ENCODE peak calls at places on chromosomes 12 and 14, in seven cellular contexts. One of them, this sample, is unnamed.
A peak's percentile ranks its signal among the peaks of the same experiment; 100 is the strongest.

GRCh38 chr12:98352218-98352811 is 163.1 kb upstream of the TMPO start:
- DNase-seq in T-cell: no peak
- DNase-seq in amygdala: no peak
- DNase-seq in germinal center: no peak
- DNase-seq in right lobe of liver: no peak
- DNase-seq in NCI-H1092 treated with DMSO at 0.1 percent for 48 hours: no peak
- DNase-seq in T-helper 1 cell: no peak
- DNase-seq in this sample: peak; percentile 92

GRCh38 chr12:32134144-32134888 is 27.7 kb downstream of the BICD1 start:
- DNase-seq in T-cell: no peak
- DNase-seq in amygdala: no peak
- DNase-seq in germinal center: peak; percentile 26
- DNase-seq in right lobe of liver: no peak
- DNase-seq in NCI-H1092 treated with DMSO at 0.1 percent for 48 hours: no peak
- DNase-seq in T-helper 1 cell: no peak
- DNase-seq in this sample: peak; percentile 60

GRCh38 chr14:101819251-101819990 is 57.9 kb downstream of the PPP2R5C start:
- DNase-seq in T-cell: peak; percentile 80
- DNase-seq in amygdala: no peak
- DNase-seq in germinal center: no peak
- DNase-seq in right lobe of liver: no peak
- DNase-seq in NCI-H1092 treated with DMSO at 0.1 percent for 48 hours: no peak
- DNase-seq in T-helper 1 cell: peak; percentile 64
- DNase-seq in this sample: no peak

GRCh38 chr14:64692597-64693350 is 11.4 kb upstream of the PLEKHG3 start:
- DNase-seq in T-cell: no peak
- DNase-seq in amygdala: no peak
- DNase-seq in germinal center: no peak
- DNase-seq in right lobe of liver: no peak
- DNase-seq in NCI-H1092 treated with DMSO at 0.1 percent for 48 hours: no peak
- DNase-seq in T-helper 1 cell: no peak
- DNase-seq in this sample: no peak

GRCh38 chr12:98440165-98440581 is 75.2 kb upstream of the TMPO start:
- DNase-seq in T-cell: no peak
- DNase-seq in amygdala: no peak
- DNase-seq in germinal center: no peak
- DNase-seq in right lobe of liver: no peak
- DNase-seq in NCI-H1092 treated with DMSO at 0.1 percent for 48 hours: no peak
- DNase-seq in T-helper 1 cell: no peak
- DNase-seq in this sample: peak; percentile 83

GRCh38 chr14:70881549-70882174 is 25.6 kb upstream of the PCNX1 start:
- DNase-seq in T-cell: no peak
- DNase-seq in amygdala: no peak
- DNase-seq in germinal center: no peak
- DNase-seq in right lobe of liver: no peak
- DNase-seq in NCI-H1092 treated with DMSO at 0.1 percent for 48 hours: no peak
- DNase-seq in T-helper 1 cell: no peak
- DNase-seq in this sample: no peak

GRCh38 chr14:32711103-32711680 is 227.5 kb upstream of the NPAS3 start:
- DNase-seq in T-cell: no peak
- DNase-seq in amygdala: no peak
- DNase-seq in germinal center: peak; percentile 8
- DNase-seq in right lobe of liver: no peak
- DNase-seq in NCI-H1092 treated with DMSO at 0.1 percent for 48 hours: peak; percentile 79
- DNase-seq in T-helper 1 cell: no peak
- DNase-seq in this sample: peak; percentile 59

GRCh38 chr12:131242741-131243496 is 289.2 kb downstream of the ADGRD1 start:
- DNase-seq in T-cell: no peak
- DNase-seq in amygdala: no peak
- DNase-seq in germinal center: no peak
- DNase-seq in right lobe of liver: peak; percentile 9
- DNase-seq in NCI-H1092 treated with DMSO at 0.1 percent for 48 hours: peak; percentile 19
- DNase-seq in T-helper 1 cell: no peak
- DNase-seq in this sample: no peak

GRCh38 chr12:87253157-87253556 is 776.0 kb downstream of the C12orf50 start:
- DNase-seq in T-cell: no peak
- DNase-seq in amygdala: no peak
- DNase-seq in germinal center: no peak
- DNase-seq in right lobe of liver: no peak
- DNase-seq in NCI-H1092 treated with DMSO at 0.1 percent for 48 hours: no peak
- DNase-seq in T-helper 1 cell: no peak
- DNase-seq in this sample: peak; percentile 32

GRCh38 chr12:7162691-7163114 is 26.8 kb upstream of the PEX5 start:
- DNase-seq in T-cell: peak; percentile 26
- DNase-seq in amygdala: peak; percentile 16
- DNase-seq in germinal center: no peak
- DNase-seq in right lobe of liver: peak; percentile 76
- DNase-seq in NCI-H1092 treated with DMSO at 0.1 percent for 48 hours: peak; percentile 29
- DNase-seq in T-helper 1 cell: no peak
- DNase-seq in this sample: peak; percentile 34

GRCh38 chr12:70628701-70629480 is 8.3 kb downstream of the PTPRB start:
- DNase-seq in T-cell: no peak
- DNase-seq in amygdala: no peak
- DNase-seq in germinal center: no peak
- DNase-seq in right lobe of liver: no peak
- DNase-seq in NCI-H1092 treated with DMSO at 0.1 percent for 48 hours: no peak
- DNase-seq in T-helper 1 cell: no peak
- DNase-seq in this sample: peak; percentile 62

GRCh38 chr12:52739963-52740362 is 36.6 kb upstream of the KRT77 start:
- DNase-seq in T-cell: no peak
- DNase-seq in amygdala: no peak
- DNase-seq in germinal center: no peak
- DNase-seq in right lobe of liver: no peak
- DNase-seq in NCI-H1092 treated with DMSO at 0.1 percent for 48 hours: peak; percentile 4
- DNase-seq in T-helper 1 cell: no peak
- DNase-seq in this sample: no peak

GRCh38 chr12:14998941-14999340 is 26.1 kb downstream of the PDE6H start:
- DNase-seq in T-cell: no peak
- DNase-seq in amygdala: no peak
- DNase-seq in germinal center: no peak
- DNase-seq in right lobe of liver: no peak
- DNase-seq in NCI-H1092 treated with DMSO at 0.1 percent for 48 hours: no peak
- DNase-seq in T-helper 1 cell: no peak
- DNase-seq in this sample: no peak

GRCh38 chr12:89106950-89107349 is 245.4 kb downstream of the DUSP6 start:
- DNase-seq in T-cell: no peak
- DNase-seq in amygdala: no peak
- DNase-seq in germinal center: no peak
- DNase-seq in right lobe of liver: no peak
- DNase-seq in NCI-H1092 treated with DMSO at 0.1 percent for 48 hours: no peak
- DNase-seq in T-helper 1 cell: no peak
- DNase-seq in this sample: no peak

GRCh38 chr12:25806271-25806670 is 152.2 kb upstream of the RASSF8 start:
- DNase-seq in T-cell: no peak
- DNase-seq in amygdala: no peak
- DNase-seq in germinal center: no peak
- DNase-seq in right lobe of liver: no peak
- DNase-seq in NCI-H1092 treated with DMSO at 0.1 percent for 48 hours: no peak
- DNase-seq in T-helper 1 cell: no peak
- DNase-seq in this sample: no peak

GRCh38 chr12:90065301-90065801 is 356.7 kb upstream of the ATP2B1 start:
- DNase-seq in T-cell: no peak
- DNase-seq in amygdala: no peak
- DNase-seq in germinal center: no peak
- DNase-seq in right lobe of liver: no peak
- DNase-seq in NCI-H1092 treated with DMSO at 0.1 percent for 48 hours: peak; percentile 28
- DNase-seq in T-helper 1 cell: no peak
- DNase-seq in this sample: peak; percentile 62

GRCh38 chr14:100375273-100375962 is 52.3 kb downstream of the SLC25A47 start:
- DNase-seq in T-cell: peak; percentile 38
- DNase-seq in amygdala: no peak
- DNase-seq in germinal center: peak; percentile 36
- DNase-seq in right lobe of liver: peak; percentile 75
- DNase-seq in NCI-H1092 treated with DMSO at 0.1 percent for 48 hours: no peak
- DNase-seq in T-helper 1 cell: no peak
- DNase-seq in this sample: peak; percentile 92

GRCh38 chr14:56514663-56515371 is 64.8 kb upstream of the TMEM260 start:
- DNase-seq in T-cell: no peak
- DNase-seq in amygdala: no peak
- DNase-seq in germinal center: no peak
- DNase-seq in right lobe of liver: no peak
- DNase-seq in NCI-H1092 treated with DMSO at 0.1 percent for 48 hours: no peak
- DNase-seq in T-helper 1 cell: no peak
- DNase-seq in this sample: peak; percentile 12

GRCh38 chr14:71621966-71622365 is 310.3 kb upstream of the RGS6 start:
- DNase-seq in T-cell: no peak
- DNase-seq in amygdala: no peak
- DNase-seq in germinal center: no peak
- DNase-seq in right lobe of liver: no peak
- DNase-seq in NCI-H1092 treated with DMSO at 0.1 percent for 48 hours: no peak
- DNase-seq in T-helper 1 cell: no peak
- DNase-seq in this sample: no peak

GRCh38 chr12:41333988-41334387 is 145.9 kb downstream of the PDZRN4 start:
- DNase-seq in T-cell: no peak
- DNase-seq in amygdala: no peak
- DNase-seq in germinal center: no peak
- DNase-seq in right lobe of liver: no peak
- DNase-seq in NCI-H1092 treated with DMSO at 0.1 percent for 48 hours: no peak
- DNase-seq in T-helper 1 cell: no peak
- DNase-seq in this sample: no peak

GRCh38 chr12:64459388-64460024 is 7.6 kb downstream of the TBK1 start:
- DNase-seq in T-cell: no peak
- DNase-seq in amygdala: no peak
- DNase-seq in germinal center: peak; percentile 8
- DNase-seq in right lobe of liver: no peak
- DNase-seq in NCI-H1092 treated with DMSO at 0.1 percent for 48 hours: no peak
- DNase-seq in T-helper 1 cell: no peak
- DNase-seq in this sample: no peak

GRCh38 chr12:54140958-54141388 is 47.8 kb downstream of the SMUG1 start:
- DNase-seq in T-cell: no peak
- DNase-seq in amygdala: no peak
- DNase-seq in germinal center: no peak
- DNase-seq in right lobe of liver: no peak
- DNase-seq in NCI-H1092 treated with DMSO at 0.1 percent for 48 hours: no peak
- DNase-seq in T-helper 1 cell: no peak
- DNase-seq in this sample: no peak

GRCh38 chr14:51957950-51958349 is 31.4 kb upstream of the RTRAF start:
- DNase-seq in T-cell: no peak
- DNase-seq in amygdala: no peak
- DNase-seq in germinal center: no peak
- DNase-seq in right lobe of liver: no peak
- DNase-seq in NCI-H1092 treated with DMSO at 0.1 percent for 48 hours: no peak
- DNase-seq in T-helper 1 cell: no peak
- DNase-seq in this sample: no peak

GRCh38 chr12:15682826-15683225 is 106.4 kb downstream of the EPS8 start:
- DNase-seq in T-cell: no peak
- DNase-seq in amygdala: no peak
- DNase-seq in germinal center: no peak
- DNase-seq in right lobe of liver: no peak
- DNase-seq in NCI-H1092 treated with DMSO at 0.1 percent for 48 hours: no peak
- DNase-seq in T-helper 1 cell: no peak
- DNase-seq in this sample: no peak

GRCh38 chr14:52844262-52845060 is 53.1 kb upstream of the GNPNAT1 start:
- DNase-seq in T-cell: no peak
- DNase-seq in amygdala: no peak
- DNase-seq in germinal center: no peak
- DNase-seq in right lobe of liver: no peak
- DNase-seq in NCI-H1092 treated with DMSO at 0.1 percent for 48 hours: no peak
- DNase-seq in T-helper 1 cell: no peak
- DNase-seq in this sample: no peak

GRCh38 chr12:81758421-81759214 is 532 bp downstream of the PPFIA2 start:
- DNase-seq in T-cell: no peak
- DNase-seq in amygdala: peak; percentile 27
- DNase-seq in germinal center: no peak
- DNase-seq in right lobe of liver: no peak
- DNase-seq in NCI-H1092 treated with DMSO at 0.1 percent for 48 hours: peak; percentile 49
- DNase-seq in T-helper 1 cell: no peak
- DNase-seq in this sample: no peak

GRCh38 chr12:9869307-9870161 is at the start of gene CLEC2B:
- DNase-seq in T-cell: no peak
- DNase-seq in amygdala: no peak
- DNase-seq in germinal center: no peak
- DNase-seq in right lobe of liver: no peak
- DNase-seq in NCI-H1092 treated with DMSO at 0.1 percent for 48 hours: no peak
- DNase-seq in T-helper 1 cell: no peak
- DNase-seq in this sample: peak; percentile 85

GRCh38 chr12:115640929-115641328 is 636.6 kb downstream of the MED13L start:
- DNase-seq in T-cell: no peak
- DNase-seq in amygdala: no peak
- DNase-seq in germinal center: no peak
- DNase-seq in right lobe of liver: no peak
- DNase-seq in NCI-H1092 treated with DMSO at 0.1 percent for 48 hours: no peak
- DNase-seq in T-helper 1 cell: no peak
- DNase-seq in this sample: no peak

GRCh38 chr12:112354399-112354798 is 27.8 kb downstream of the HECTD4 start:
- DNase-seq in T-cell: no peak
- DNase-seq in amygdala: no peak
- DNase-seq in germinal center: no peak
- DNase-seq in right lobe of liver: no peak
- DNase-seq in NCI-H1092 treated with DMSO at 0.1 percent for 48 hours: no peak
- DNase-seq in T-helper 1 cell: no peak
- DNase-seq in this sample: no peak

GRCh38 chr14:102819176-102819628 is 42.0 kb downstream of the TRAF3 start:
- DNase-seq in T-cell: peak; percentile 23
- DNase-seq in amygdala: no peak
- DNase-seq in germinal center: peak; percentile 41
- DNase-seq in right lobe of liver: no peak
- DNase-seq in NCI-H1092 treated with DMSO at 0.1 percent for 48 hours: no peak
- DNase-seq in T-helper 1 cell: peak; percentile 21
- DNase-seq in this sample: no peak

GRCh38 chr12:8828514-8829127 is 6.2 kb downstream of the A2ML1 start:
- DNase-seq in T-cell: no peak
- DNase-seq in amygdala: no peak
- DNase-seq in germinal center: no peak
- DNase-seq in right lobe of liver: no peak
- DNase-seq in NCI-H1092 treated with DMSO at 0.1 percent for 48 hours: no peak
- DNase-seq in T-helper 1 cell: no peak
- DNase-seq in this sample: no peak

GRCh38 chr12:93645702-93646101 is 31.5 kb upstream of the CRADD start:
- DNase-seq in T-cell: no peak
- DNase-seq in amygdala: no peak
- DNase-seq in germinal center: no peak
- DNase-seq in right lobe of liver: no peak
- DNase-seq in NCI-H1092 treated with DMSO at 0.1 percent for 48 hours: no peak
- DNase-seq in T-helper 1 cell: no peak
- DNase-seq in this sample: peak; percentile 29

GRCh38 chr12:53543539-53543938 is 36.3 kb upstream of the NPFF start:
- DNase-seq in T-cell: peak; percentile 50
- DNase-seq in amygdala: peak; percentile 58
- DNase-seq in germinal center: peak; percentile 68
- DNase-seq in right lobe of liver: no peak
- DNase-seq in NCI-H1092 treated with DMSO at 0.1 percent for 48 hours: peak; percentile 51
- DNase-seq in T-helper 1 cell: no peak
- DNase-seq in this sample: peak; percentile 77

GRCh38 chr12:76719171-76719631 is 44.7 kb upstream of the ZDHHC17 start:
- DNase-seq in T-cell: no peak
- DNase-seq in amygdala: peak; percentile 85
- DNase-seq in germinal center: no peak
- DNase-seq in right lobe of liver: no peak
- DNase-seq in NCI-H1092 treated with DMSO at 0.1 percent for 48 hours: no peak
- DNase-seq in T-helper 1 cell: no peak
- DNase-seq in this sample: no peak

GRCh38 chr14:23538785-23539184 is 12.8 kb downstream of the ZFHX2 start:
- DNase-seq in T-cell: no peak
- DNase-seq in amygdala: no peak
- DNase-seq in germinal center: no peak
- DNase-seq in right lobe of liver: no peak
- DNase-seq in NCI-H1092 treated with DMSO at 0.1 percent for 48 hours: peak; percentile 44
- DNase-seq in T-helper 1 cell: no peak
- DNase-seq in this sample: no peak

GRCh38 chr14:101639257-101639833 is 78.0 kb downstream of the DIO3 start:
- DNase-seq in T-cell: no peak
- DNase-seq in amygdala: no peak
- DNase-seq in germinal center: no peak
- DNase-seq in right lobe of liver: no peak
- DNase-seq in NCI-H1092 treated with DMSO at 0.1 percent for 48 hours: no peak
- DNase-seq in T-helper 1 cell: no peak
- DNase-seq in this sample: no peak

GRCh38 chr12:45377815-45378214 is 161.9 kb downstream of the ANO6 start:
- DNase-seq in T-cell: no peak
- DNase-seq in amygdala: no peak
- DNase-seq in germinal center: no peak
- DNase-seq in right lobe of liver: no peak
- DNase-seq in NCI-H1092 treated with DMSO at 0.1 percent for 48 hours: no peak
- DNase-seq in T-helper 1 cell: no peak
- DNase-seq in this sample: no peak

GRCh38 chr12:22275847-22276246 is 58.7 kb downstream of the ST8SIA1 start:
- DNase-seq in T-cell: no peak
- DNase-seq in amygdala: peak; percentile 14
- DNase-seq in germinal center: no peak
- DNase-seq in right lobe of liver: no peak
- DNase-seq in NCI-H1092 treated with DMSO at 0.1 percent for 48 hours: no peak
- DNase-seq in T-helper 1 cell: no peak
- DNase-seq in this sample: peak; percentile 97

This sample was measured in renal cortical epithelial cell.